ENCODE peak calls at places on chromosomes 13 and 19, in nine cellular contexts. W, I, Z, L, Y, J, T, V and A are unnamed samples.

GRCh38 chr19:2561895-2562294 is 86.0 kb downstream of the GADD45B start:
- DNase-seq in J (peak; percentile 44), T (no peak), L (peak; percentile 83), Z (no peak), W (peak; percentile 96), V (no peak), I (no peak), Y (peak; percentile 74), A (no peak)

GRCh38 chr13:83221813-83222241 is 660.4 kb downstream of the SLITRK1 start:
- DNase-seq in L (no peak), T (peak; percentile 36), Y (no peak), V (peak; percentile 88), J (no peak), I (no peak), W (no peak), Z (no peak), A (no peak)

GRCh38 chr19:28705008-28705407 is 507.9 kb downstream of the UQCRFS1 start:
- DNase-seq in Y (no peak), W (no peak), L (no peak), Z (peak; percentile 12), I (no peak), V (peak; percentile 93), T (peak; percentile 46), J (no peak), A (no peak)

GRCh38 chr13:33213797-33214196 is 71.8 kb downstream of the STARD13 start:
- DNase-seq in V (peak; percentile 44), J (no peak), W (no peak), Z (no peak), Y (no peak), L (no peak), T (no peak), I (no peak), A (no peak)

GRCh38 chr13:60572003-60572792 is 175.2 kb downstream of the TDRD3 start:
- DNase-seq in Z (peak; percentile 9), V (peak; percentile 61), Y (no peak), L (no peak), T (peak; percentile 33), W (no peak), J (no peak), I (no peak), A (peak; percentile 92)

GRCh38 chr19:1400281-1401137 is 833 bp downstream of the GAMT start:
- DNase-seq in L (no peak), I (no peak), J (no peak), T (no peak), V (peak; percentile 64), Z (peak; percentile 45), W (no peak), Y (no peak), A (peak; percentile 32)

GRCh38 chr13:42348576-42348975 is 76.6 kb downstream of the AKAP11 start:
- DNase-seq in J (no peak), V (no peak), Z (no peak), W (no peak), T (no peak), I (no peak), L (peak; percentile 51), Y (peak; percentile 41), A (no peak)

GRCh38 chr13:48656621-48657020 is 2.9 kb downstream of the CYSLTR2 start:
- DNase-seq in J (no peak), V (no peak), T (no peak), Z (no peak), Y (no peak), L (no peak), W (no peak), I (no peak), A (no peak)

GRCh38 chr13:96817336-96817941 is 176.8 kb downstream of the OXGR1 start:
- DNase-seq in Z (peak; percentile 35), J (no peak), I (no peak), L (no peak), Y (no peak), W (no peak), V (peak; percentile 42), T (no peak), A (no peak)

GRCh38 chr19:8449830-8450229 is 5.1 kb downstream of the HNRNPM start:
- DNase-seq in Z (no peak), Y (peak; percentile 12), J (no peak), W (no peak), L (no peak), V (no peak), T (no peak), I (no peak), A (no peak)

GRCh38 chr13:99657848-99658265 is 156.6 kb downstream of the TM9SF2 start:
- DNase-seq in L (peak; percentile 27), W (no peak), Z (no peak), Y (peak; percentile 27), V (peak; percentile 67), I (peak; percentile 67), T (no peak), J (peak; percentile 3), A (peak; percentile 88)

GRCh38 chr19:16391301-16392055 is 66.9 kb downstream of the KLF2 start:
- DNase-seq in W (no peak), Y (no peak), Z (no peak), J (no peak), I (no peak), V (no peak), L (no peak), T (no peak), A (no peak)

GRCh38 chr19:13118424-13119193 is 545 bp downstream of the NACC1 start:
- DNase-seq in Y (peak; percentile 60), T (peak; percentile 76), V (peak; percentile 59), J (no peak), W (peak; percentile 47), L (peak; percentile 64), I (peak; percentile 77), Z (peak; percentile 7), A (peak; percentile 90)

GRCh38 chr19:49362048-49362925 is at the start of gene TEAD2:
- DNase-seq in Z (no peak), L (peak; percentile 27), W (no peak), V (peak; percentile 77), J (no peak), T (peak; percentile 78), I (peak; percentile 90), Y (peak; percentile 27), A (no peak)

GRCh38 chr19:41219924-41220567 is 1.0 kb downstream of the AXL start:
- DNase-seq in Z (no peak), J (no peak), W (no peak), Y (no peak), T (no peak), V (peak; percentile 81), L (no peak), I (peak; percentile 71), A (no peak)

GRCh38 chr19:55683449-55684261 is 8.6 kb downstream of the EPN1 start:
- DNase-seq in Z (no peak), W (no peak), I (no peak), Y (no peak), J (no peak), V (no peak), L (no peak), T (no peak), A (peak; percentile 21)

GRCh38 chr19:5083547-5083965 is 114.6 kb downstream of the KDM4B start:
- DNase-seq in L (no peak), V (peak; percentile 21), Z (no peak), Y (no peak), I (peak; percentile 80), T (no peak), W (no peak), J (no peak), A (no peak)

GRCh38 chr13:85509512-85509911 is 289.7 kb downstream of the SLITRK6 start:
- DNase-seq in J (no peak), Z (no peak), L (no peak), V (no peak), I (no peak), Y (no peak), W (no peak), T (peak; percentile 28), A (peak; percentile 92)

GRCh38 chr19:8585894-8586750 is 8.9 kb upstream of the MYO1F start:
- DNase-seq in I (no peak), W (peak; percentile 58), J (peak; percentile 49), V (peak; percentile 37), T (peak; percentile 30), Y (peak; percentile 77), L (peak; percentile 66), Z (peak; percentile 25), A (no peak)

GRCh38 chr13:98537306-98537705 is 39.6 kb downstream of the STK24 start:
- DNase-seq in Z (no peak), I (no peak), T (no peak), W (no peak), V (no peak), L (no peak), Y (no peak), J (no peak), A (no peak)

GRCh38 chr13:23844132-23844531 is 45.1 kb downstream of the MIPEP start:
- DNase-seq in V (no peak), J (no peak), Z (no peak), T (no peak), Y (no peak), I (no peak), W (no peak), L (no peak), A (no peak)

GRCh38 chr13:110499621-110500281 is 61.8 kb downstream of the RAB20 start:
- DNase-seq in J (no peak), W (no peak), V (no peak), I (no peak), T (peak; percentile 21), Y (no peak), Z (peak; percentile 96), L (no peak), A (peak; percentile 95)

GRCh38 chr19:48271531-48272151 is 1.8 kb downstream of the ZNF114 start:
- DNase-seq in V (peak; percentile 60), T (peak; percentile 23), W (peak; percentile 33), I (peak; percentile 62), L (peak; percentile 22), J (no peak), Y (peak; percentile 37), Z (no peak), A (peak; percentile 86)

GRCh38 chr13:113058988-113059850 is 46.4 kb upstream of the F7 start:
- DNase-seq in L (no peak), V (peak; percentile 6), T (no peak), Z (no peak), J (no peak), Y (no peak), I (no peak), W (no peak), A (no peak)

GRCh38 chr13:92721610-92722009 is 505.0 kb upstream of the GPC6 start:
- DNase-seq in J (no peak), Z (no peak), T (no peak), W (no peak), V (no peak), L (no peak), I (no peak), Y (no peak), A (peak; percentile 39)

GRCh38 chr13:45878966-45879365 is 27.4 kb upstream of the SIAH3 start:
- DNase-seq in Z (no peak), Y (no peak), V (no peak), J (no peak), T (no peak), I (no peak), L (no peak), W (no peak), A (no peak)

GRCh38 chr13:65971541-65971940 is 1258.6 kb downstream of the PCDH9 start:
- DNase-seq in T (no peak), W (no peak), Z (no peak), I (no peak), L (no peak), Y (no peak), V (no peak), J (no peak), A (peak; percentile 17)

GRCh38 chr13:34114581-34114980 is 296.6 kb downstream of the RFC3 start:
- DNase-seq in T (no peak), V (no peak), J (no peak), W (no peak), I (no peak), Z (no peak), L (no peak), Y (no peak), A (no peak)

GRCh38 chr13:112733661-112734379 is 44.0 kb downstream of the ATP11A start:
- DNase-seq in W (no peak), L (no peak), T (no peak), Y (no peak), Z (peak; percentile 80), V (no peak), I (no peak), J (no peak), A (peak; percentile 98)

GRCh38 chr19:42422576-42423461 is 4.4 kb downstream of the LIPE start:
- DNase-seq in L (peak; percentile 51), T (peak; percentile 61), I (peak; percentile 70), Z (peak; percentile 29), Y (peak; percentile 59), W (peak; percentile 72), V (no peak), J (peak; percentile 18), A (peak; percentile 83)

GRCh38 chr13:98022210-98022609 is 68.7 kb downstream of the IPO5 start:
- DNase-seq in W (no peak), Y (no peak), V (peak; percentile 86), L (no peak), Z (peak; percentile 25), J (no peak), T (no peak), I (no peak), A (no peak)